ENCODE peak calls at places on chromosomes 4 and X, in ten cellular contexts. U is left lung, G is GM20000, M is K562, Z is WERI-Rb-1, H is WTC11, K is activated B cell treated with CpG ODN at 0.5 μM for 24 hours, R is RWPE1, O is mesothelial cell of epicardium, T is tibial nerve. X is an unnamed sample.

GRCh38 chr4:74038161-74039064 is at the start of gene CXCL3:
- DNase-seq in O (peak), T (peak), R (peak), K (peak), M (peak), U (peak), Z (peak), H (peak), G (peak), X (peak)

GRCh38 chr4:8029689-8030088 is 90.0 kb upstream of the AFAP1 start:
- DNase-seq in M (peak), Z (peak), G (no peak), T (no peak), O (no peak), K (no peak), H (no peak), R (peak), U (no peak), X (no peak)

GRCh38 chr4:2054217-2054616 is 4.9 kb upstream of the NAT8L start:
- DNase-seq in U (no peak), K (no peak), G (no peak), R (no peak), Z (no peak), O (no peak), T (no peak), H (no peak), M (no peak), X (no peak)

GRCh38 chr4:171929907-171930306 is 116.7 kb downstream of the GALNTL6 start:
- DNase-seq in Z (no peak), K (no peak), U (no peak), O (no peak), T (no peak), R (no peak), H (no peak), G (no peak), M (no peak), X (no peak)

GRCh38 chr4:164615964-164616363 is 138.0 kb upstream of the SMIM31 start:
- DNase-seq in G (no peak), R (no peak), T (no peak), Z (no peak), K (no peak), H (no peak), U (no peak), O (no peak), M (no peak), X (no peak)

GRCh38 chrX:120457766-120458180 is 11.3 kb downstream of the LAMP2 start:
- DNase-seq in U (no peak), O (no peak), T (no peak), R (peak), K (no peak), Z (no peak), H (no peak), M (no peak), G (peak), X (no peak)

GRCh38 chrX:69024931-69025330 is 140.3 kb downstream of the PJA1 start:
- DNase-seq in H (no peak), O (no peak), K (no peak), M (no peak), U (peak), T (peak), Z (no peak), G (no peak), R (peak), X (no peak)

GRCh38 chr4:57110635-57111546 is 706 bp upstream of the IGFBP7 start:
- DNase-seq in K (no peak), T (peak), U (peak), G (peak), Z (peak), H (peak), R (peak), M (no peak), O (no peak), X (no peak)

GRCh38 chr4:118289794-118290193 is 63.0 kb downstream of the PRSS12 start:
- DNase-seq in M (no peak), Z (no peak), H (no peak), G (no peak), U (no peak), T (no peak), O (no peak), K (no peak), R (no peak), X (no peak)

GRCh38 chr4:109631709-109632108 is 71.5 kb downstream of the CASP6 start:
- DNase-seq in T (no peak), M (no peak), H (peak), G (no peak), K (no peak), O (no peak), Z (no peak), U (no peak), R (no peak), X (no peak)

GRCh38 chr4:108794136-108794535 is 31.3 kb upstream of the ETNPPL start:
- DNase-seq in G (no peak), Z (no peak), U (no peak), R (no peak), K (no peak), M (no peak), O (no peak), H (no peak), T (no peak), X (no peak)

GRCh38 chr4:140109626-140110213 is 44.3 kb downstream of the MAML3 start:
- DNase-seq in R (no peak), M (no peak), O (no peak), Z (peak), K (no peak), U (no peak), G (no peak), T (no peak), H (no peak), X (no peak)

GRCh38 chr4:96913437-96914075 is 1073.7 kb downstream of the PDHA2 start:
- DNase-seq in O (no peak), T (no peak), U (no peak), H (no peak), M (no peak), G (no peak), K (no peak), R (no peak), Z (peak), X (peak)

GRCh38 chrX:106612403-106612789 is 618 bp downstream of the RADX start:
- DNase-seq in G (no peak), U (no peak), R (peak), M (no peak), O (no peak), K (no peak), T (no peak), H (no peak), Z (no peak), X (no peak)

GRCh38 chr4:184457530-184458249 is 16.7 kb downstream of the IRF2 start:
- DNase-seq in O (no peak), U (no peak), H (no peak), G (peak), M (no peak), Z (no peak), R (no peak), T (no peak), K (no peak), X (no peak)

GRCh38 chr4:80029364-80029763 is 43.7 kb downstream of the ANTXR2 start:
- DNase-seq in K (no peak), R (peak), O (no peak), Z (no peak), T (no peak), H (no peak), M (no peak), G (no peak), U (no peak), X (no peak)

GRCh38 chr4:85747871-85748491 is 273.0 kb downstream of the ARHGAP24 start:
- DNase-seq in G (peak), T (peak), M (peak), K (no peak), U (no peak), R (peak), O (no peak), Z (peak), H (peak), X (no peak)

GRCh38 chrX:42602136-42602535 is 175.8 kb downstream of the PPP1R2C start:
- DNase-seq in U (no peak), G (no peak), H (no peak), Z (no peak), K (no peak), M (no peak), O (no peak), R (no peak), T (no peak), X (no peak)

GRCh38 chr4:73414936-73415271 is 10.8 kb downstream of the ALB start:
- DNase-seq in O (no peak), M (no peak), R (no peak), G (no peak), T (no peak), K (no peak), U (no peak), H (no peak), Z (no peak), X (no peak)

GRCh38 chr4:37634180-37634579 is 52.0 kb downstream of the RELL1 start:
- DNase-seq in O (no peak), M (no peak), T (no peak), R (no peak), Z (no peak), K (no peak), U (no peak), G (no peak), H (no peak), X (no peak)

GRCh38 chrX:107678957-107679740 is 50.8 kb downstream of the PRPS1 start:
- DNase-seq in G (no peak), H (no peak), R (no peak), M (peak), O (no peak), K (peak), T (peak), Z (no peak), U (peak), X (no peak)

GRCh38 chrX:120769576-120770341 is 105.9 kb downstream of the CT47B1 start:
- DNase-seq in K (no peak), H (no peak), O (no peak), Z (no peak), R (peak), T (no peak), U (no peak), G (no peak), M (no peak), X (no peak)

GRCh38 chr4:82677327-82677726 is 115.5 kb upstream of the TMEM150C start:
- DNase-seq in M (no peak), T (no peak), R (no peak), Z (no peak), H (no peak), K (no peak), G (no peak), U (no peak), O (peak), X (no peak)

GRCh38 chr4:59122626-59123025 is 2012.4 kb upstream of the IGFBP7 start:
- DNase-seq in M (no peak), T (no peak), G (no peak), O (no peak), R (no peak), K (no peak), U (no peak), H (no peak), Z (peak), X (no peak)

GRCh38 chr4:39933689-39934590 is 43.8 kb downstream of the PDS5A start:
- DNase-seq in O (no peak), U (no peak), T (no peak), K (no peak), M (no peak), R (no peak), G (no peak), Z (peak), H (no peak), X (no peak)

DNA sequence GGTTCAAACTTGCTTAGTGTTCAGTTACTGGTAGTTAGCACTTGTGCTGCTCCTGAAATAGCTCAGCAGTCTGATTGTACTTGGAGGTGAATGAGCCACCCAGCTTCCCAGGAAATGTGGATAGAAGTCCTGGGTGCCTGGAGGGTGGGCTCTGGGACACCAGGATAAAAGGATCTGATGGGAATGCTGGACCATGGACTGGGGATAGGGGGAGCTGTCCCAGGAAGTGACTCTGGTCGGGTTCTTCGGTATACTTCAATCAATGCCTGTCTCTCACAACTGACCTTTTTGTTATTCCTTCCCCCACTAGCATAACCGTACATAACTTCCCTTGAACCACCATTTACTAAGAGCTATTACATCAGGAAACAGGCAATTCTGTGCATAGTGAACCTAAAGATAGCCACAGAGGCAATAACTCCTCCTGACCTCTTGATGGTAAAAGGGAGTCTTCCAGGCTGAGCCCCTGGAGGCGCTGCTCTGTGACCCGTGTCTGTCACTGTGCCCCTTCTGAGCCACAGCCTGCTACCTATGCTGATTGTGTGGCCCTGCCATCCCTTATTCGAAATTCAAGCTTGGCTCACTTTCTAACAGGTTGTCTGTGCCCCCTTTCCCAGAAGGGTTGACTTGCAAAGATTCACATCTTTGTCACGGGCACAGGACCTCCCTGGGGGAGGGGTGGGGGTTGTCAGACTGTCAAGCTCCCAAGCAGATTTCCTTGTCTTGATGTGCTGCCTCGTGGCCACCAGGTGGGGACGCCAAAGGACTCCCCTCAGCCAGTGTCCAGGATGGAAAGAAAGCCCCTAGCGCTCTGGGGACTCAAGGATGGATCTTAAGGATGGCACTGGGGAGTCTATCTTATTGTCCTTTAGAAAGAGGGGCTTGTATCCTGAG is 24.5 kb upstream of the WDR1 start:
- DNase-seq in G (no peak), U (no peak), T (no peak), K (no peak), R (no peak), M (peak), Z (no peak), H (peak), O (no peak), X (no peak)
- TF ChIP-seq CTCF in G (no peak), U (no peak), T (no peak), K (no peak), R (no peak), M (peak), Z (peak), H (no peak), O (no peak), X (no peak)

GRCh38 chr4:69823481-69824186 is 36.3 kb downstream of the SULT1E1 start:
- DNase-seq in T (no peak), Z (peak), K (no peak), H (peak), O (no peak), U (no peak), M (no peak), G (no peak), R (peak), X (no peak)
- TF ChIP-seq CTCF in T (no peak), Z (peak), K (no peak), H (peak), O (no peak), U (peak), M (no peak), G (peak), R (peak), X (no peak)

GRCh38 chr4:123365412-123365811 is 31.2 kb upstream of the SPRY1 start:
- DNase-seq in Z (no peak), U (no peak), R (no peak), M (no peak), H (no peak), K (no peak), G (no peak), T (no peak), O (no peak), X (no peak)

GRCh38 chr4:123366144-123366748 is 30.3 kb upstream of the SPRY1 start:
- DNase-seq in Z (no peak), K (no peak), T (no peak), M (no peak), R (no peak), U (no peak), G (no peak), O (no peak), H (no peak), X (no peak)

GRCh38 chr4:123362103-123362502 is 34.5 kb upstream of the SPRY1 start:
- DNase-seq in Z (no peak), H (no peak), U (no peak), R (no peak), K (no peak), M (no peak), O (no peak), G (no peak), T (no peak), X (no peak)

GRCh38 chr4:123363729-123364128 is 32.9 kb upstream of the SPRY1 start:
- DNase-seq in M (no peak), O (no peak), H (no peak), G (peak), R (no peak), Z (no peak), U (no peak), K (no peak), T (no peak), X (no peak)

GRCh38 chr4:123364906-123365305 is 31.7 kb upstream of the SPRY1 start:
- DNase-seq in G (no peak), T (no peak), M (no peak), U (no peak), K (no peak), O (no peak), R (no peak), H (no peak), Z (no peak), X (no peak)
- TF ChIP-seq CTCF in G (no peak), T (no peak), M (no peak), U (no peak), K (no peak), O (no peak), R (no peak), H (no peak), Z (no peak), X (no peak)

GRCh38 chr4:180832086-180832485 is 1411.1 kb upstream of the TENM3 start:
- DNase-seq in H (no peak), R (no peak), O (no peak), G (no peak), K (no peak), M (no peak), U (no peak), T (no peak), Z (peak), X (no peak)
- TF ChIP-seq CTCF in H (no peak), R (no peak), O (no peak), G (no peak), K (no peak), M (no peak), U (no peak), T (no peak), Z (peak), X (no peak)

GRCh38 chr4:55004831-55005230 is 120.6 kb downstream of the KDR start:
- DNase-seq in K (no peak), Z (no peak), O (no peak), M (no peak), U (no peak), R (no peak), H (no peak), G (no peak), T (peak), X (no peak)
- TF ChIP-seq CTCF in K (no peak), Z (no peak), O (no peak), M (no peak), U (no peak), R (no peak), H (no peak), G (no peak), T (no peak), X (no peak)

GRCh38 chr4:170623899-170624298 is 534.1 kb upstream of the AADAT start:
- DNase-seq in U (no peak), M (no peak), H (no peak), O (no peak), T (no peak), G (no peak), K (no peak), Z (no peak), R (no peak), X (no peak)
- TF ChIP-seq CTCF in U (no peak), M (no peak), H (no peak), O (no peak), T (no peak), G (no peak), K (no peak), Z (peak), R (no peak), X (no peak)

GRCh38 chr4:123249821-123250220 is 146.8 kb upstream of the SPRY1 start:
- DNase-seq in M (no peak), Z (no peak), U (no peak), O (no peak), R (no peak), T (no peak), G (no peak), H (no peak), K (no peak), X (no peak)

GRCh38 chr4:123246085-123246484 is 150.5 kb upstream of the SPRY1 start:
- DNase-seq in R (no peak), Z (no peak), H (no peak), U (no peak), G (no peak), O (no peak), T (no peak), M (no peak), K (no peak), X (no peak)

GRCh38 chr4:123248260-123248659 is 148.3 kb upstream of the SPRY1 start:
- DNase-seq in U (no peak), K (no peak), G (no peak), T (no peak), R (no peak), M (no peak), Z (no peak), H (no peak), O (no peak), X (no peak)

GRCh38 chr4:123244233-123244632 is 152.4 kb upstream of the SPRY1 start:
- DNase-seq in M (no peak), H (no peak), U (no peak), G (no peak), R (peak), Z (no peak), T (peak), O (no peak), K (no peak), X (no peak)
- TF ChIP-seq CTCF in M (no peak), H (no peak), U (no peak), G (no peak), R (peak), Z (no peak), T (peak), O (no peak), K (no peak), X (no peak)

GRCh38 chr4:132565542-132565941 is 583.6 kb upstream of the PCDH10 start:
- DNase-seq in T (no peak), H (no peak), R (no peak), U (no peak), G (no peak), M (no peak), K (no peak), O (no peak), Z (no peak), X (no peak)

DNA sequence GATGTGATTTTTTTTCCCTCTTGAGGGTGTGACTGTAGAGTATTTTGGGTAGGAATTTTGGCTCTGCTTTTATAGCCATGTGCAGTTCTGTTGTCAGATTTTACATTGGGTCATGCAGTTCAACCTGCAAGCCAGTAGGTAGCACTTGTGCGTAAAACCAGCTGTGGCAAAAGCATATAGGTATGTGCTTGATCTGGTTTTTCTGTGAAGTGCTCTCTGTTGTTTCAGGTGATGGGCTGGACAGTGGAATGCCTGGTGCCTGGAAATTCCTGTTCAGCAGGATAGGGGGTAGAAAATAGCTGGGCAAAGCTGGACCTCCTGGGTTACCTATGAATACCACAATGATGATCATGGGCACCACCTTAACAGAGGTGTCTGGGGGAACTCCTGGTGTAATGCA is 584.2 kb upstream of the PCDH10 start:
- DNase-seq in M (no peak), O (no peak), R (no peak), H (no peak), Z (no peak), U (no peak), K (no peak), T (no peak), G (no peak), X (no peak)
- TF ChIP-seq CTCF in M (no peak), O (no peak), R (no peak), H (no peak), Z (peak), U (no peak), K (no peak), T (no peak), G (no peak), X (no peak)